ENCODE peak calls at places on chromosomes 3 and 15, in ten cellular contexts. T, Y, Z, P, E, I, D, B, A and S are unnamed samples.

GRCh38 chr3:183892610-183893214 is 8.0 kb upstream of the PARL start:
- DNase-seq in T (no peak), Y (no peak), Z (no peak), P (no peak), E (no peak), I (no peak), D (no peak), B (no peak), A (no peak), S (no peak)

GRCh38 chr3:129793947-129794318 is 99.6 kb downstream of the TMCC1 start:
- DNase-seq in T (no peak), Y (no peak), Z (no peak), P (no peak), E (no peak), I (no peak), D (no peak), B (peak; percentile 35), A (no peak), S (no peak)

GRCh38 chr3:146540978-146541377 is 3.4 kb downstream of the PLSCR1 start:
- DNase-seq in T (no peak), Y (no peak), Z (no peak), P (no peak), E (no peak), I (no peak), D (no peak), B (no peak), A (no peak), S (no peak)

GRCh38 chr15:36557364-36557763 is 22.1 kb upstream of the CDIN1 start:
- DNase-seq in T (no peak), Y (no peak), Z (no peak), P (no peak), E (no peak), I (no peak), D (no peak), B (no peak), A (no peak), S (no peak)

GRCh38 chr15:74434260-74434915 is 630 bp upstream of the SEMA7A start:
- DNase-seq in T (no peak), Y (no peak), Z (no peak), P (no peak), E (no peak), I (no peak), D (peak; percentile 24), B (no peak), A (no peak), S (no peak)

GRCh38 chr3:156792945-156793344 is 33.2 kb upstream of the LEKR1 start:
- DNase-seq in T (no peak), Y (no peak), Z (no peak), P (no peak), E (no peak), I (no peak), D (no peak), B (peak; percentile 43), A (no peak), S (no peak)

GRCh38 chr3:82329300-82329699 is 567.9 kb upstream of the GBE1 start:
- DNase-seq in T (no peak), Y (no peak), Z (no peak), P (no peak), E (no peak), I (no peak), D (no peak), B (no peak), A (no peak), S (no peak)

GRCh38 chr3:81998139-81998755 is 236.8 kb upstream of the GBE1 start:
- DNase-seq in T (no peak), Y (peak; percentile 15), Z (peak; percentile 24), P (no peak), E (no peak), I (no peak), D (no peak), B (no peak), A (peak; percentile 14), S (no peak)